ENCODE peak calls at places on chromosomes 11 and 22, in eight cellular contexts. T, P, N, W, E, X, Q and D are unnamed samples.

GRCh38 chr11:14451825-14452224 is 47.8 kb downstream of the COPB1 start:
- DNase-seq in W (no peak), T (no peak), X (peak), Q (no peak), P (no peak), E (no peak), N (no peak), D (no peak)

GRCh38 chr11:62948765-62949320 is 27.7 kb upstream of the CHRM1 start:
- DNase-seq in X (no peak), P (no peak), T (no peak), W (no peak), N (no peak), E (no peak), Q (no peak), D (no peak)

GRCh38 chr11:114322934-114323333 is 26.7 kb downstream of the NNMT start:
- DNase-seq in Q (no peak), P (no peak), E (no peak), N (no peak), X (peak), W (no peak), T (no peak), D (no peak)

GRCh38 chr22:36036167-36036624 is 7.6 kb upstream of the RBFOX2 start:
- DNase-seq in W (no peak), E (no peak), P (no peak), Q (no peak), N (no peak), X (no peak), T (no peak), D (no peak)

GRCh38 chr11:19183641-19184040 is 18.1 kb downstream of the CSRP3 start:
- DNase-seq in Q (no peak), N (no peak), W (no peak), X (peak), T (no peak), E (no peak), P (no peak), D (no peak)

GRCh38 chr11:62508336-62509058 is 38.1 kb downstream of the AHNAK start:
- DNase-seq in T (no peak), X (no peak), E (peak), W (no peak), Q (peak), P (peak), N (peak), D (peak)

GRCh38 chr11:73267921-73268540 is 4.1 kb upstream of the P2RY6 start:
- DNase-seq in X (no peak), N (no peak), Q (no peak), P (no peak), W (no peak), T (no peak), E (peak), D (no peak)

GRCh38 chr11:99198215-99198614 is 177.5 kb downstream of the CNTN5 start:
- DNase-seq in Q (no peak), E (no peak), X (no peak), W (no peak), N (no peak), T (no peak), P (no peak), D (no peak)

GRCh38 chr11:83159901-83160865 is 3.3 kb downstream of the PCF11 start:
- DNase-seq in E (no peak), N (peak), X (peak), T (no peak), W (no peak), Q (no peak), P (peak), D (no peak)

GRCh38 chr11:117409511-117409910 is 81.9 kb downstream of the CEP164 start:
- DNase-seq in T (no peak), X (no peak), W (no peak), N (no peak), E (no peak), P (no peak), Q (no peak), D (no peak)

GRCh38 chr22:42060489-42060888 is 10.1 kb downstream of the NAGA start:
- DNase-seq in N (no peak), X (no peak), W (no peak), Q (no peak), T (no peak), P (no peak), E (no peak), D (no peak)

GRCh38 chr22:29692327-29692640 is 27.5 kb upstream of the CABP7 start:
- DNase-seq in E (no peak), W (no peak), Q (no peak), N (no peak), T (no peak), X (no peak), P (no peak), D (no peak)

GRCh38 chr11:118435233-118435892 is 929 bp upstream of the KMT2A start:
- DNase-seq in X (peak), N (peak), Q (no peak), E (peak), W (peak), P (peak), T (peak), D (no peak)

GRCh38 chr11:128208329-128209220 is 378.8 kb downstream of the ETS1 start:
- DNase-seq in Q (peak), P (peak), E (no peak), X (peak), N (peak), T (no peak), W (no peak), D (no peak)

GRCh38 chr11:2301631-2302272 is at the start of the genes C11orf21 and TSPAN32:
- DNase-seq in W (peak), E (peak), T (peak), Q (peak), P (peak), X (no peak), N (peak), D (no peak)

GRCh38 chr22:37551981-37552380 is 8.3 kb upstream of the CDC42EP1 start:
- DNase-seq in P (no peak), X (no peak), W (no peak), Q (no peak), T (no peak), N (no peak), E (no peak), D (no peak)

GRCh38 chr11:117907276-117908110 is 21.7 kb downstream of the TMPRSS13 start:
- DNase-seq in W (peak), N (peak), P (peak), X (peak), T (peak), E (peak), Q (peak), D (peak)

GRCh38 chr11:30481816-30482215 is 104.3 kb downstream of the MPPED2 start:
- DNase-seq in N (no peak), T (no peak), E (no peak), P (no peak), Q (no peak), W (no peak), X (no peak), D (no peak)

GRCh38 chr11:126317681-126318641 is 14.1 kb downstream of the DCPS start:
- DNase-seq in N (peak), E (peak), X (peak), Q (peak), P (peak), W (no peak), T (no peak), D (no peak)